ENCODE peak calls at places on chromosomes 1 and 21, in four cellular contexts. N, X, G and Q are unnamed samples.

GRCh38 chr1:41158147-41158875 is 83.8 kb downstream of the SCMH1 start:
- DNase-seq in X (no peak), G (no peak), N (no peak), Q (no peak)

GRCh38 chr1:224894915-224895314 is 34.6 kb upstream of the DNAH14 start:
- DNase-seq in G (peak; percentile 7), X (peak; percentile 39), N (no peak), Q (peak; percentile 18)

GRCh38 chr1:109931189-109931672 is 20.6 kb downstream of the CSF1 start:
- DNase-seq in N (no peak), X (peak; percentile 74), G (peak; percentile 82), Q (peak; percentile 24)

GRCh38 chr1:96472471-96472870 is 249.1 kb upstream of the PTBP2 start:
- DNase-seq in N (no peak), X (no peak), G (no peak), Q (no peak)

GRCh38 chr1:225406976-225407725 is 20.7 kb downstream of the LBR start:
- DNase-seq in X (no peak), N (no peak), G (no peak), Q (no peak)

GRCh38 chr1:20511518-20512428 is 3.8 kb upstream of the MUL1 start:
- DNase-seq in N (no peak), G (no peak), X (no peak), Q (no peak)

GRCh38 chr1:43573066-43573799 is 42.5 kb downstream of the PTPRF start:
- DNase-seq in G (no peak), N (no peak), X (no peak), Q (no peak)

GRCh38 chr1:65836686-65837085 is 44.0 kb downstream of the PDE4B start:
- DNase-seq in X (no peak), N (no peak), G (no peak), Q (no peak)

GRCh38 chr1:94883688-94884087 is 43.2 kb downstream of the CNN3 start:
- DNase-seq in N (no peak), G (peak; percentile 47), X (no peak), Q (no peak)

GRCh38 chr1:214296860-214297699 is 16.1 kb downstream of the SMYD2 start:
- DNase-seq in X (no peak), G (no peak), N (no peak), Q (no peak)

GRCh38 chr1:181909010-181909409 is 152.5 kb downstream of the ZNF648 start:
- DNase-seq in N (no peak), X (no peak), G (no peak), Q (no peak)

GRCh38 chr1:181906631-181907030 is 154.9 kb downstream of the ZNF648 start:
- DNase-seq in N (no peak), G (no peak), X (no peak), Q (no peak)

GRCh38 chr1:181905944-181906597 is 155.4 kb downstream of the ZNF648 start:
- DNase-seq in N (no peak), X (peak; percentile 37), G (no peak), Q (no peak)

GRCh38 chr1:181910905-181911304 is 150.6 kb downstream of the ZNF648 start:
- DNase-seq in N (no peak), X (no peak), G (no peak), Q (no peak)

DNA sequence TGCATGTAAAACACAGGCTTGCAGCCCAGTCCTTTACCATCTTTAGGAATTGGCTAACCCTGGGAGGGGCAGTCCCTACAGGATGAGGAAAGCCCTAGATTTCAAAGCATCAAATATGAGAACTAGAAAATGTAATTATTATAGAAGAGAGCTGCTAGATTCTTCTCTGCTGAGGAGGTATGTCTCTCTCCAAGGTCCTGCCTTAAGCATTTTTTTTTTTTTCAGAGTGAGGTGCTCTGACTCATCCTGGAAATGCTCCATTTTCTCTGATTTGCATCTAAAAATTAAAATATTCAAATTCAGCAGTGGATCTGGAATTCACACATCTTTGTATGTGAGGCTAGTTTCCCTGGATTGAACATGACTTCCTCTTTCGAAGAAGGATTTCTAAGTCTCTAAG is 149.8 kb downstream of the ZNF648 start:
- DNase-seq in G (no peak), X (no peak), N (no peak), Q (no peak)
- TF ChIP-seq ZBTB33 in G (no peak), X (no peak), N (no peak), Q (no peak)

GRCh38 chr1:2232255-2232915 is 4.3 kb downstream of the SKI start:
- DNase-seq in N (no peak), G (peak; percentile 91), X (no peak), Q (no peak)
- H3K9ac ChIP-seq in N (no peak overlapping the region), G (peak overlapping the region; percentile 85), X (peak overlapping the region; percentile 85), Q (no peak overlapping the region)

DNA sequence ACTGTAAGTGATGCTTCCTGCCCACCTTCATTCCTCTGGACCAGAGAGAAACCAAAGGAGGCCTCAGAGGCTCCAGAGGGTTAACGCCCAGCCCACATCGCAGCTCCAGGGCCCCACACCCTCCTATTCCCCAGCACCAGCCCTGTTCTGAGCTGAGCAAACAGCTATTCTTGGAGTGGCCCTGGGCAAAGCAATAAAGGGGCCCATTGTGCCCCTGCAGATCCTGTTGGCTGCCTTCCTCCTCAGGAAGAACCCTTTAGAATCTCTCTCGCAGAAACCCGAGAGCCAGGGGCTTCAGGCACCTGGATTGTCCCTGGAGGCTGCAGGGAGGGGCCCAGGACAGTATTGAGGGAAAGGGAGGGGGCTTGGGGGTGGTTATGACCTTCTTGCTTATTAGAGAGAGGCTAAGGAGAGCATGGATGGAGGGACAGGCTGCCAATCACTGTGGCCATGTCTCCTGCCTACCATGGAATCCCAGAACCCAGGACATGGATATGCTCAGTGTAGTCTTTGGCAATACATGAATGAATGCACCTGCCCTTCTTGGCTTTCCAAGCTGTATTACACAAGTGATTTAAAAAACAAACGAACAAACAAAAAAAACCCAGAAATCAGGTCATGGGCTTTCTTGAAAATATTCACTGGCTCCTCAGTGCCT is 9.2 kb downstream of the PADI2 start:
- DNase-seq in N (no peak), G (no peak), X (no peak), Q (no peak)
- TF ChIP-seq SP1 in N (no peak), G (no peak), X (no peak), Q (no peak)

DNA sequence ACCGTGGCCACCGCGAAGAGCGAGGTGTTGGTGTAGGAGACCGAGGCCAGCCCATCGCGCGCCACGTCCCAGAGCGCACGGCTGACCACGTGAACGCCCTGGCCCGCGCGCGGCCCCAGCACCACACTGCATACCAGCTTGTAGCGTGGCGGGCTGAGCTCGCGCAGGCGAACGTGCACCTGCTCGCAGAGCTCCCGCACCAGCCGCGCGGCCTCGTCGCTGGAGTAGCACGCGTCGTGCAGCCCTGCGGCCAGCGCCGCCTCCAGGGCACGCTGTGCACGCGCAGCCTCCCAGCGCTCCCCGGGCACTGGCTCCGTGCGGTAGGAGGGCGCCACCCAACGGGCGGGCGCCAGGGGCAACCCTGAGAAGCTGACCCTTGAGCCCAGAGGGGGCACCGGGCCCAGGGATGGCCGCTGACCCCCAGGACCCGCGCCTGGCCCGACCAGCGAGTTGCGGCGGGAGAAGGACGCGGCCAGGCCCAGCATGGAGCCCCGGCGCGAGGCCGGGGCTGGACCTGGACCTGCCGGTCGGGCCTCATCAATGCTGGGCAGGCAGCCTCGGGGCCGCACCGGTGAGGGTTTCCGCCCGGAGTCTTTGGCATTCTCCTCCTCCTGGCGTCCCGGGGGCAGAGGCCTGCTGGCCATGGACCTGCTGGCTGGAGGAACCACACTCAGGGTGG is 987 bp downstream of the DYNLT4 start:
- DNase-seq in G (no peak), N (no peak), X (no peak), Q (no peak)
- TF ChIP-seq ZBTB33 in G (peak; percentile 67), N (peak; percentile 35), X (peak; percentile 98), Q (no peak)

GRCh38 chr1:155623357-155623756 is 13.3 kb downstream of the MSTO1 start:
- DNase-seq in N (no peak), X (no peak), G (no peak), Q (no peak)
- H3K9ac ChIP-seq in N (no peak overlapping the region), X (no peak overlapping the region), G (no peak overlapping the region), Q (no peak overlapping the region)

DNA sequence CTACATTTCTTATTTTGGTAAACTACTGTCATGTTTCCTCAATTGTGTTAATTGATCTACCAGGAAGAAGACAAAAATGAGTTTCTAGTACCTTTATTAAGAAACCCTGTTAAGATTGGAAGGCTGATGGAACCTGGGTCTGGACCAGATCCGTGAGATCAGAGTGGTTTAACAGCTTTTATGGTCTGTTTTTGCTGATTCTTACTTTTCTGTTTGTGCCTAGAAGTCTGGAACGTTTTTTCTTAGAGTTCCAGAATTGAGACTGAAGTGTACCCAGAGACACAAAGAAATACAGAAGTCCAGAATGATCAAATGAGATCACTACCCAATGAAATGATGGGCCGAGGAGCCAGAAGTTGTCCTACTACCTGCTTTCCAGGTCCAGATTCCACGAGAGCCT is 22.5 kb upstream of the CDC42 start:
- DNase-seq in G (no peak), X (no peak), N (no peak), Q (no peak)
- TF ChIP-seq SP1 in G (no peak), X (no peak), N (no peak), Q (no peak)

GRCh38 chr21:15524855-15525254 is 204.9 kb upstream of the USP25 start:
- DNase-seq in G (no peak), N (no peak), X (no peak), Q (no peak)

GRCh38 chr21:15517394-15517793 is 212.4 kb upstream of the USP25 start:
- DNase-seq in X (no peak), G (no peak), N (no peak), Q (no peak)

GRCh38 chr21:15520811-15521643 is 208.8 kb upstream of the USP25 start:
- DNase-seq in X (no peak), N (no peak), G (peak; percentile 16), Q (no peak)

GRCh38 chr21:15522148-15522547 is 207.6 kb upstream of the USP25 start:
- DNase-seq in G (no peak), N (no peak), X (no peak), Q (no peak)

DNA sequence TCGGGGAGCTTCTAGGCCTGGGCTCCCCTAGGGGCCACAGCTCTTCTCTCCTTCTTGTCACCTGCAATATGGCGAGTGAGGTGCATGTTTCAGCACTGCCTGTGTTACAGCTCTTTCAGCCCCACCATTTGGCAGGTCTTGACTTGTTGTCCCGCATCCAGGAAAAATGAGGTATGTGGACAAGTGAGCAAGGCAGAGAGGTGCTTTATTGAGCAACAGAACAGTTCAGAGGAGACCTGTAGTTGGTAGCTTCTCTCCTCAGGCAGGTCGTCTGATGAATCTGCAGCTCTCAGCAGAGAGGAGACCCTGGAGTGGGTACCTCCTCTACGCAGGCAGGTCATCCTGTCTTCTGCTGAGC is 208.2 kb upstream of the USP25 start:
- DNase-seq in X (no peak), N (no peak), G (no peak), Q (no peak)
- TF ChIP-seq ZBTB33 in X (no peak), N (no peak), G (no peak), Q (no peak)